ENCODE peak calls at places on chromosomes 11 and 22, in eight cellular contexts. Z is Peyer's patch, E is stomach, U is adrenal gland, Q is right lobe of liver, D is prostate gland, F is ovary, S is A549. Y is an unnamed sample.

GRCh38 chr11:69155302-69156198 is at the start of gene SMIM38:
- DNase-seq in Z (no peak), E (peak), U (no peak), Q (no peak), D (no peak), F (no peak), S (no peak), Y (no peak)

GRCh38 chr22:46931414-46931813 is 169.0 kb downstream of the TBC1D22A start:
- DNase-seq in Z (no peak), E (no peak), U (no peak), Q (no peak), D (no peak), F (no peak), S (peak), Y (no peak)

GRCh38 chr22:46971141-46971775 is 208.8 kb downstream of the TBC1D22A start:
- DNase-seq in Z (no peak), E (no peak), U (peak), Q (no peak), D (no peak), F (no peak), S (no peak), Y (no peak)

GRCh38 chr11:112302226-112302868 is 41.7 kb upstream of the PLET1 start:
- DNase-seq in Z (no peak), E (no peak), U (no peak), Q (no peak), D (no peak), F (no peak), S (peak), Y (no peak)

GRCh38 chr11:1389932-1390587 is at the start of gene BRSK2:
- DNase-seq in Z (no peak), E (no peak), U (no peak), Q (no peak), D (no peak), F (peak), S (no peak), Y (no peak)

GRCh38 chr11:76729214-76729613 is 53.9 kb upstream of the TSKU start:
- DNase-seq in Z (peak), E (no peak), U (peak), Q (peak), D (no peak), F (no peak), S (no peak), Y (no peak)

GRCh38 chr22:28810839-28811491 is 10.6 kb upstream of the XBP1 start:
- DNase-seq in Z (no peak), E (no peak), U (peak), Q (no peak), D (no peak), F (no peak), S (no peak), Y (no peak)

GRCh38 chr22:19085233-19086043 is 36.8 kb downstream of the DGCR2 start:
- DNase-seq in Z (no peak), E (no peak), U (no peak), Q (no peak), D (no peak), F (no peak), S (peak), Y (no peak)

GRCh38 chr11:122033631-122034030 is 82.4 kb downstream of the BLID start:
- DNase-seq in Z (no peak), E (no peak), U (no peak), Q (no peak), D (no peak), F (no peak), S (no peak), Y (no peak)

GRCh38 chr11:9629064-9629463 is 34.8 kb upstream of the SWAP70 start:
- DNase-seq in Z (no peak), E (no peak), U (no peak), Q (no peak), D (no peak), F (no peak), S (no peak), Y (no peak)

DNA sequence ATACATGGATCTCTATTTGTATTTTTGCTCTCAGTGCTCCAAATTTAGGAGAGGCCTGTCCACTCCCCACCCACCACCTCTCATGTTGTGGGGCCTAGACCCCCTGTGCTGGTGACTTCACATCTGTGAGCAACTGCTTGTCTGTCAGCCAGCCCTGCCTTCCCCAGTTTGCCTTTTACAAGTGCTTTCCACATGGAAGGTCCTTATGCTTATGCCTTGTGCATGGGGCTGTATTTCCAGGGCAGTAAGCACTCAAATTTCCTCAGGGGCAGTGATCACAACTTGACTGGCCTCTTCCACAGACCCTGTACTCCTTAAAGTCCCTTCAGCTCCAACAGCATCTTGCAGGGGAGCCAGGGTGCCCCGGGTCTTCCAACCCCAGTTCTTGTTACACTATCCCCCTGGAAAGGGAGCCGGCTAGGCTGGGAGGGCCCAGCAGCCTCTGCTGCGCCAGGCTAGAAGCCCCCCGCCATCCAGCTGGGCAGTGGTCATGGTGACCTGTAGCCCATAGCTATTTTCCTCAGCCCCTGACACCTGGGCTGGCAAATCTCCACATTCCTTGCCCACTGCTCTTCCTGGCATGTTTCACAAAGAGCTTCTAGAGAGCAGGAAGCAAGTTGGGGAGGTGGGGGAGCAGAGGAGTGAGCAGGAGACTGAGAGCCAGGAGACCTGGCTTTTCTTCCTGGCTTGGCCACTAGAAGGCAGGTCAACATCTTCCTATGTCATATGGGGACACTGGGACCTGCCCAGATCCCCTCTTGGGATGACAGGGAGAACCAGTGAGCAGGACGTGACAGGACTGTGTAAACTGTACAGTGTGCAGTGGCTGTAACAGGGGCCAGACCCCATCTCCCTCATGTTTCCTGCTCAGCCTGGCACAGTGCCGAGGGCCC is 29.7 kb downstream of the GDPD5 start:
- DNase-seq in Z (no peak), E (no peak), U (no peak), Q (no peak), D (no peak), F (no peak), S (peak), Y (no peak)
- TF ChIP-seq CTCF in Z (no peak), E (no peak), U (no peak), Q (no peak), D (no peak), F (no peak), S (peak), Y (no peak)

GRCh38 chr11:63918576-63919171 is 1.7 kb upstream of the RCOR2 start:
- DNase-seq in Z (no peak), E (no peak), U (no peak), Q (no peak), D (no peak), F (no peak), S (no peak), Y (no peak)

GRCh38 chr11:63915961-63916836 is 765 bp downstream of the RCOR2 start:
- DNase-seq in Z (peak), E (peak), U (peak), Q (no peak), D (no peak), F (peak), S (peak), Y (no peak)

GRCh38 chr11:63917685-63918523 is 940 bp upstream of the RCOR2 start:
- DNase-seq in Z (peak), E (peak), U (peak), Q (no peak), D (peak), F (peak), S (peak), Y (no peak)

GRCh38 chr11:63914896-63915681 is 1.9 kb downstream of the RCOR2 start:
- DNase-seq in Z (no peak), E (no peak), U (no peak), Q (no peak), D (no peak), F (no peak), S (no peak), Y (no peak)

GRCh38 chr11:63916837-63917684 is at the start of gene RCOR2:
- DNase-seq in Z (peak), E (peak), U (peak), Q (no peak), D (peak), F (peak), S (peak), Y (no peak)
- TF ChIP-seq POLR2A in Z (no peak), E (no peak), U (no peak), Q (no peak), D (no peak), F (no peak), S (peak), Y (no peak)

GRCh38 chr22:38413085-38414008 is 41.7 kb downstream of the KCNJ4 start:
- DNase-seq in Z (no peak), E (peak), U (no peak), Q (peak), D (no peak), F (no peak), S (no peak), Y (no peak)
- H3K27ac ChIP-seq in Z (no peak), E (no peak), U (no peak), Q (no peak), D (no peak), F (no peak), S (no peak), Y (no peak)

DNA sequence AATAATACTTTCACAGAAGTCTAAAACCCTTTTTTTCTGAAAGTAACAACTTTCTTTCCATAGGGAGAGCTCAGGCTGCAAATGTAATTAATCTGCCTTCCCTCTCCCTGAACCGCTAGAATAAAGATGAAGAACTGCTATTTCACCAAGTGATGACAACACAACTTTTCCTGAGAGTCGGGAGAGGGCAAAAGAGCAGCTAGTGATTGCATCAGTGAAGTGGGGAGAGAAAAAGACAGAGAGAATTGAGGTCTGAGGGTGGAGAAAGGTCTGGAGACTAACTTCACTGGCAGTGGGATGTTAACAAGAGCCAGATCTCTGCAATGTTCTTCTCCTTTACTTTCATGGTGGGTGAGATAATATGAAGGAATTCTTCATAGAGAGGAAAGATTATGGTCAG is 10.9 kb upstream of the MPEG1 start:
- DNase-seq in Z (no peak), E (no peak), U (no peak), Q (no peak), D (no peak), F (no peak), S (no peak), Y (no peak)
- TF ChIP-seq CTCF in Z (no peak), E (no peak), U (no peak), Q (no peak), D (no peak), F (no peak), S (no peak), Y (no peak)

DNA sequence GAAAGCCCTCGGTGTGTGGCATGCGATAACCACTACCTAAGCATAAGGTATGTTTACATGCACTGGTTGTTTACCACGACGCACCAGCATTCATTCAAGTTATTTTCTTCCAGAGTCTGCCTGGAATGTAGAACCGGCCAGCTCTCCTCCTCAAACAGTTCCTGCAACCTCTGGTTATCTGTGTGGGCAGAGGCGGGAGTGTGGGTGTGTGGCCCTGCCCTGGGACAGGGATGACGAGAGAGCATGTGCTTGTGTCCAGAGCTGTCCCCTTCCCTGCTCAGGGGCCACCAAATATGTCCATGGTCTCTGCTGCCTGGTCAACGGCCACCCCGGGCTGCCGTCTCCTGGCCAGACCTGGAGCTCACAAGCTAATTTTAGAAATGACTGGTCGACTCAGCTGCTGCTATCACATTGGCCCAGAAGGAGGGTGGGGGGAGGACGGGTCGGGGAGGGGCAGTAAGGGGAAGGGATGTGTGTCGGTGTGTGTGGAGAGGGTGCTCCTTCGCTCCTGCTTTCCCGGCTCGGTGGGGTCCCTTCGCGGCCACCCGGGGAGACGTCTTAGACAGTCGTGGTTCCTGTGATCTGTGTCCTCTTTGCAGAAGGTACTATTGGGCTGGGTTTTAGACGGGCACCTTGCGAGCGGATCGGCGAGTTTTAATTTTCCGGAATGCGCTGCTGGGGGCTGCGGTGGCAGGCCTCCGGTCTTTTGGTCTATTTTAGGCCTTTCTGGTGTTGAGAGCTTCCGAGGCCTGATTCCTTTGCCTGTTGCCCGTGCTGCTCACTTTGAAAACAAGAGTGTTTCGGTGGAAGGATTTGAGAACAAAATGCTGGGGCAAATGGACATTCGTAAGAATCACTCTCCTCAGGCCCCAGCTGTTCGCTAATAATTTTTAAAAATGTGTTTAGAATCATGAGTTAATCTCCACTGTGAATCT is at the start of gene MYO18B:
- DNase-seq in Z (no peak), E (no peak), U (no peak), Q (no peak), D (no peak), F (no peak), S (no peak), Y (no peak)
- TF ChIP-seq POLR2A in Z (no peak), E (no peak), U (no peak), Q (no peak), D (no peak), F (no peak), S (no peak), Y (no peak)

GRCh38 chr11:96310236-96310635 is 32.8 kb downstream of the MAML2 start:
- DNase-seq in Z (no peak), E (no peak), U (no peak), Q (no peak), D (no peak), F (no peak), S (no peak), Y (no peak)

GRCh38 chr11:96311120-96311568 is 31.9 kb downstream of the MAML2 start:
- DNase-seq in Z (no peak), E (no peak), U (no peak), Q (no peak), D (peak), F (no peak), S (no peak), Y (no peak)

GRCh38 chr11:96309001-96309642 is 33.9 kb downstream of the MAML2 start:
- DNase-seq in Z (no peak), E (no peak), U (no peak), Q (no peak), D (no peak), F (no peak), S (no peak), Y (no peak)

GRCh38 chr11:96307748-96308133 is 35.3 kb downstream of the MAML2 start:
- DNase-seq in Z (no peak), E (no peak), U (no peak), Q (no peak), D (no peak), F (no peak), S (peak), Y (no peak)

DNA sequence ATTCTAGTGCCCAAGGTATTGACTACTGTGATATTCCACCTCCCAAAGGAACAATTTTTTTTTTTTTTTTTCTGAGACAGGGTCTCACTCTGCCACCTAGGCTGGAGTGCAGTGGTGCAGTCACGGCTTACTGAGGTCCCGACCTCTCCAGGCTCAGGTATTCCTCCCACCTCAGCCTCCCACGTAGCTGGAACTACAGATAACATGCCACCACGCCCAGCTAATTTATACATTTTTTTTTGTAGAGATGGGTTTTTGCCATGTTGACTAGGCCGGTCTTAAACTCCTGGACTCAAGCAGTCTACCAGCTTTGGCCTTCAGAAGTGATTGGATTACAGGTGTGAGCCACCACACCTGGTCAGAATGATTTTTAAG is 33.4 kb downstream of the MAML2 start:
- DNase-seq in Z (no peak), E (no peak), U (no peak), Q (no peak), D (no peak), F (no peak), S (no peak), Y (no peak)
- H3K27ac ChIP-seq in Z (no peak), E (peak), U (no peak), Q (no peak), D (no peak), F (no peak), S (peak), Y (peak)

GRCh38 chr22:42353883-42354727 is 78.1 kb downstream of the NFAM1 start:
- DNase-seq in Z (no peak), E (no peak), U (no peak), Q (no peak), D (no peak), F (no peak), S (no peak), Y (no peak)
- TF ChIP-seq CTCF in Z (no peak), E (no peak), U (no peak), Q (no peak), D (no peak), F (no peak), S (no peak), Y (no peak)

GRCh38 chr22:23202812-23203451 is 22.6 kb downstream of the BCR start:
- DNase-seq in Z (no peak), E (no peak), U (no peak), Q (no peak), D (no peak), F (no peak), S (no peak), Y (no peak)
- TF ChIP-seq POLR2A in Z (no peak), E (no peak), U (no peak), Q (no peak), D (no peak), F (no peak), S (no peak), Y (no peak)

DNA sequence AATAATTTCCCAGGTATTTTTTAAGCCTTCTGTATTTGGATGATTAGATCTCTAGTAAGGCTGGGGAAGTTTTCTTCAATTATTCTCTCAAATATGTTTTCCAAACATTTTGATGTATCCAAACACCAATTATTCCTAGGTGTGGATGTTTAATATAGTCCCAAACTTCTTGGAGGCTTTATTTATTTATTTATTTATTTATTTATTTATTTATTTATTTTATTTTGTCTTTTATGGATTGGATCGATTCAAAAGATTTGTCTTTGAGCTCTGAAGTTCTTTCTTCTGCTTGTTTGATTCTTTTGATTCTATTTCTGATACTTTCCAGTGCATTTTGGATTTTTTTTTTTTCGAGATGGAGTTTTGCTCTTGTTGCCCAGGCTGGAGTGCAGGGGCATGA is 2267.9 kb upstream of the RAG2 start:
- DNase-seq in Z (no peak), E (no peak), U (no peak), Q (no peak), D (no peak), F (no peak), S (no peak), Y (no peak)
- H3K27ac ChIP-seq in Z (no peak), E (no peak), U (no peak), Q (no peak), D (no peak), F (no peak), S (no peak), Y (no peak)

GRCh38 chr11:20248345-20248744 is 88.1 kb upstream of the DBX1 start:
- DNase-seq in Z (no peak), E (no peak), U (no peak), Q (no peak), D (no peak), F (no peak), S (no peak), Y (no peak)

GRCh38 chr11:20249313-20249873 is 89.1 kb upstream of the DBX1 start:
- DNase-seq in Z (no peak), E (no peak), U (no peak), Q (no peak), D (no peak), F (no peak), S (no peak), Y (no peak)

GRCh38 chr11:20247540-20248138 is 87.4 kb upstream of the DBX1 start:
- DNase-seq in Z (no peak), E (no peak), U (no peak), Q (no peak), D (no peak), F (no peak), S (no peak), Y (no peak)

GRCh38 chr11:20238712-20239111 is 78.4 kb upstream of the DBX1 start:
- DNase-seq in Z (no peak), E (no peak), U (no peak), Q (peak), D (no peak), F (no peak), S (no peak), Y (no peak)

GRCh38 chr11:20243974-20244373 is 83.7 kb upstream of the DBX1 start:
- DNase-seq in Z (no peak), E (no peak), U (no peak), Q (no peak), D (no peak), F (no peak), S (no peak), Y (no peak)
- TF ChIP-seq CTCF in Z (no peak), E (no peak), U (no peak), Q (peak), D (no peak), F (no peak), S (peak), Y (no peak)

Y was measured in breast epithelium.